ENCODE peak calls at places on chromosomes 2 and 18, in eight cellular contexts. F is CD8-positive, alpha-beta T cell; X is PC-3; B is HFF-Myc; R is endothelial cell; D is colonic mucosa; G is progenitor cell of endocrine pancreas; H is brain microvascular endothelial cell. Y is an unnamed sample.

GRCh38 chr2:47486858-47487497 is 84.0 kb downstream of the MSH2 start:
- DNase-seq in B (no peak), G (no peak), R (no peak), F (no peak), X (no peak), D (no peak), H (no peak), Y (no peak)

GRCh38 chr2:72180351-72180750 is 32.7 kb upstream of the CYP26B1 start:
- DNase-seq in F (no peak), B (no peak), R (no peak), D (no peak), X (no peak), H (no peak), G (no peak), Y (no peak)

GRCh38 chr2:109164739-109165221 is 35.8 kb downstream of the SH3RF3 start:
- DNase-seq in B (peak), G (no peak), D (no peak), R (no peak), X (peak), F (no peak), H (no peak), Y (no peak)

GRCh38 chr18:63697261-63697660 is 5.5 kb upstream of the SERPINB11 start:
- DNase-seq in H (no peak), F (no peak), R (no peak), X (peak), B (no peak), G (no peak), D (no peak), Y (no peak)

GRCh38 chr2:238462782-238463396 is 36.2 kb downstream of the ASB1 start:
- DNase-seq in X (peak), H (peak), F (no peak), D (no peak), G (no peak), B (peak), R (no peak), Y (no peak)

GRCh38 chr2:48723125-48723524 is 32.4 kb downstream of the LHCGR start:
- DNase-seq in R (no peak), X (peak), H (peak), F (no peak), G (no peak), B (no peak), D (no peak), Y (no peak)

GRCh38 chr18:40413160-40413559 is 1541.9 kb upstream of the PIK3C3 start:
- DNase-seq in R (peak), D (peak), F (no peak), H (peak), G (no peak), B (peak), X (peak), Y (no peak)

GRCh38 chr18:23137788-23138216 is 2.5 kb downstream of the CABLES1 start:
- DNase-seq in X (no peak), F (no peak), H (no peak), G (no peak), B (no peak), D (no peak), R (no peak), Y (no peak)

GRCh38 chr2:98713332-98714015 is 17.5 kb downstream of the MGAT4A start:
- DNase-seq in B (no peak), R (no peak), H (no peak), G (no peak), F (no peak), X (peak), D (no peak), Y (no peak)

GRCh38 chr2:135926605-135927004 is 50.4 kb upstream of the MCM6 start:
- DNase-seq in G (no peak), F (no peak), D (no peak), X (no peak), B (no peak), R (no peak), H (no peak), Y (no peak)

GRCh38 chr2:109162999-109163398 is 34.0 kb downstream of the SH3RF3 start:
- DNase-seq in R (no peak), B (no peak), H (peak), X (no peak), F (no peak), D (no peak), G (no peak), Y (no peak)

GRCh38 chr2:124649001-124649400 is 623.9 kb downstream of the CNTNAP5 start:
- DNase-seq in F (no peak), R (no peak), H (no peak), B (no peak), G (no peak), X (no peak), D (no peak), Y (no peak)

GRCh38 chr18:75531851-75532241 is 104.3 kb upstream of the SMIM21 start:
- DNase-seq in F (no peak), G (no peak), B (no peak), H (no peak), D (no peak), R (no peak), X (no peak), Y (no peak)

GRCh38 chr18:6411367-6411766 is 3.3 kb downstream of the L3MBTL4 start:
- DNase-seq in H (no peak), G (no peak), X (no peak), D (no peak), R (no peak), B (no peak), F (no peak), Y (no peak)

GRCh38 chr18:9906407-9906955 is 7.3 kb upstream of the VAPA start:
- DNase-seq in H (no peak), F (no peak), X (no peak), R (no peak), D (no peak), B (no peak), G (no peak), Y (no peak)

GRCh38 chr2:179129574-179130238 is 79.8 kb upstream of the CCDC141 start:
- DNase-seq in H (no peak), X (peak), G (no peak), D (no peak), F (no peak), R (no peak), B (no peak), Y (no peak)

GRCh38 chr2:200380833-200381542 is 74.5 kb downstream of the SPATS2L start:
- DNase-seq in H (peak), X (no peak), R (no peak), F (no peak), D (no peak), G (no peak), B (no peak), Y (no peak)

GRCh38 chr2:86027913-86028762 is 77.5 kb downstream of the POLR1A start:
- DNase-seq in R (no peak), G (no peak), F (no peak), D (no peak), X (no peak), B (no peak), H (no peak), Y (no peak)

GRCh38 chr2:47204691-47205090 is 49.6 kb upstream of the STPG4 start:
- DNase-seq in R (no peak), H (no peak), D (no peak), G (no peak), X (no peak), F (no peak), B (no peak), Y (no peak)

DNA sequence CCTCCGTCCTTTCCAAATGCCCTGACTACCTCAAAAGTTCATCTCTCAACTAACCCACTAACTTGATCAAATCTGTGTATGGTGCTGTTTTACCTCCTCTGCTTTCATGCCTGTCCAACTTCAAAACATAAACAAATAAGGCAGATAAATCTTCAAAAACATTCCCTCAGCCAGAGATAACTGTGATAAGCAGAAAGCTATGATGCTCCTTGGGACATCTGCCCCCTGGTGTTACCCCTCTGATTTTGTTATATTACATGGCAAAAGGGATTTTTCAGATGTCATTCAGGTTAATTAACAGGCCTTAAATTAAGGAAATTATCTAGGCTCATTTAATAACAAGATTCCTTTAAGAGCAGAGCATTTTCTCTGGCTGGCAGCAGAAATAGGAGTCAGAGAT is 810.8 kb upstream of the CHAC2 start:
- DNase-seq in F (no peak), X (no peak), R (no peak), H (no peak), B (no peak), D (no peak), G (no peak), Y (no peak)
- TF ChIP-seq CTCF in F (no peak), X (peak), R (peak), H (peak), B (no peak), D (no peak), G (no peak), Y (peak)

DNA sequence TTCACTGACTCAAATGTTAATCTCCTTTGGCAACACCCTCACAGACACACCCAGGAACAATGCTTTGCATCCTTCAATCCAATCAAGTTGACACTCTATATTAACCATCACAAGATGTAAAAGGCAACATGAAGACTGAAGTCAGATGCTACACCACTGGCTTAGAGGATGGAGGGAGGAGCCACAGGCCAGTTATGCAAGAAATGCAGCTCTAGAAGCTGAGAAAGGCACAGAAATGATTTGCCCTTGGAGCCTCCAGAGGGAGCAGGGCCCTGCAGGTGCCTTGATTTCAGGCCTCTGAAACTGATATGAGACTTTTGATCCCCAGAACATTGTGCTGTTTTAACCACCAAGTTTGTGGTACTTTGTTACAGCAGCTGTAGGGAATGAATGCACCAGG is 276.3 kb downstream of the KCNS3 start:
- DNase-seq in F (no peak), R (no peak), H (no peak), G (no peak), D (no peak), B (no peak), X (peak), Y (no peak)
- TF ChIP-seq CTCF in F (no peak), R (no peak), H (no peak), G (no peak), D (no peak), B (no peak), X (no peak), Y (no peak)

GRCh38 chr2:121731366-121731765 is 5.3 kb downstream of the NIFK start:
- DNase-seq in D (no peak), G (no peak), R (no peak), B (no peak), F (no peak), H (no peak), X (no peak), Y (no peak)

GRCh38 chr2:121736140-121736461 is 574 bp downstream of the NIFK start:
- DNase-seq in B (no peak), F (no peak), G (no peak), R (no peak), X (no peak), D (no peak), H (no peak), Y (no peak)

GRCh38 chr2:121740973-121741372 is 4.3 kb upstream of the NIFK start:
- DNase-seq in H (no peak), R (no peak), F (no peak), B (no peak), X (no peak), G (no peak), D (no peak), Y (no peak)

GRCh38 chr2:121736462-121737336 is at the start of gene NIFK:
- DNase-seq in H (peak), D (peak), F (peak), X (peak), B (peak), R (peak), G (peak), Y (peak)

DNA sequence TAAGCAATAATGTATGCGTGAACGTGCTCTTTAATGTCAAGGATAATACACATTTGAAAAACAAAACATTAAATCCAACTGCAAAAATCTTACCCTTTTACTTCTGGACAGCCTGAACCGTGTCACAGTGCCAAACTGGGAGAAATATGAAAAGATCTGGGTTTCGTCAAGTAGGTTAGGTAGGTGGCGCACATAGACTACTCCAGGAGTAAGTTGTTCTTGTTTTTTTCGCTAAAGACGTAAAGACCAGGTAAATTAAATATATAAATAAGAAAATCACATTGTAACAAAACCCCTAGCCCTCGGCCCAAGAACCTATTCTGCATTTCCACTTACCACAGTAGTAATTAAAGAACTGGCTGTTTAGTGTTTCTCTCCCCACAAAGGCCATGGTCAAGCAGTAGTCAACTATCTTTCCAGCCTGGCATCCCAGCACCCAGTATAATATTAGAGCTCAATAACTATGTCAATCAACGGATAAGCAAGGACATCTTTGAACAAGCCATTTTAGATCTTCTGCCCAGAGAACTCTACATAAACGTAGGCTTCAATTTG is 1.1 kb downstream of the NIFK start:
- DNase-seq in G (no peak), R (no peak), X (peak), D (no peak), B (no peak), H (no peak), F (no peak), Y (no peak)
- TF ChIP-seq CTCF in G (no peak), R (no peak), X (peak), D (no peak), B (no peak), H (peak), F (no peak), Y (no peak)

DNA sequence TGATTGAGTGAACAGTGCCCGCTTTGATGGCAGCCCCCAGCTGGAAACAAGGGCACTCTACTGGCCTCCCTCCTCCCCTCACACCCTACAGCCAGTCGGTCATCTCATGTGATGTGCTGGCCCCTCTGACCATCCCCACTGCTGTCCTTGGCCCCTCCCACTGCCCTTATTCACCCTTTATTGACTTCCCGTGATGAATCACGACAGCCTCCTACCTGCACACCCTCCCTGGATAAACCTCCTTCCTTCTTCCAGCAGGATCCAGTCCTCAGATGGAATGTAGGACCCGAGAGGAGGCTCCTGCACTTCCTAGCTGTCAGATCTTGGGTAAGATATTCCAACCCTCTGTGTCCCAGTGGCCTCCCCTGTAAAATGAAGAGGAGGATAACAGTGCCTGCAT is 186.5 kb upstream of the SH3BP4 start:
- DNase-seq in D (no peak), G (no peak), F (no peak), B (no peak), X (peak), H (no peak), R (no peak), Y (no peak)
- TF ChIP-seq CTCF in D (no peak), G (no peak), F (no peak), B (no peak), X (no peak), H (no peak), R (no peak), Y (no peak)

GRCh38 chr2:79040967-79041582 is 15.6 kb downstream of the REG3G start:
- DNase-seq in R (no peak), G (no peak), H (no peak), F (no peak), B (no peak), X (peak), D (no peak), Y (no peak)
- TF ChIP-seq CTCF in R (peak), G (peak), H (no peak), F (no peak), B (no peak), X (peak), D (peak), Y (peak)

DNA sequence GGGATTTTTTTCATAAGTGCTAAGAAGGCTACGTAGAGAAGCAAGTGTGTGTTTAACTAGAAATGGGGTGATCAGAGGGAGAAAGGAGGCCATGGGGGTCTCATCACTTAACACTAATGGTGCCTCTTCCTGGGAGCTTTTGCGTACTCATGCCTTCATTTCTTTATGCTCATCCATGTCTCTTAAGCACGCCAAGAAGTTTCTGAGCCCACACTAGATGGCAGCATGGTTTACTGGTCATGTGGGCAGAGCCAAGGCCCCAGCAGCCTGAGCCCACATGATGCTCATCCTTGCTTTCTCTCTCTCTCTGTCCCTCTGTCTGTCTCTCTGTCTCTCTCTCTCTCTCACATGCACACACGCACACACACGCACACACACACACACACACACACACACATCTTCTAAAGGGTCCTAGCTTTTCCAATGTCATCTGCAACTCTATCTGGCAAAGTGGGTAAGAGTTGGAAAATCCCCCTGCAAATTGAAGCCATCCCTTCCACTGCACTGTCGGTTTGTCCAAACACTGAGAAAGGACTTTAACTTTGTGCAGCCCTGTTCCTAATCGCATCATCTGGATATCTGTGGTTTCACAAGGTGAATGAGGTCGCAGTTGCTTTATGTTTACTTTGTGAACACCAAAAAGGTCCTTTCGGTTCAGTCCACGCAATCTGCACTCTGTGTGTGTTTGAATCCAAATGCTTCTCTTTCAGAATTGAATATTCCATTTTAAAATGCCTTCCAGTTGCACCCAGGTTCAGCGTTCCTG is 137.2 kb upstream of the CCDC68 start:
- DNase-seq in F (no peak), H (peak), X (peak), G (no peak), D (peak), B (peak), R (peak), Y (no peak)
- TF ChIP-seq CTCF in F (no peak), H (peak), X (peak), G (no peak), D (no peak), B (peak), R (no peak), Y (peak)

GRCh38 chr2:45892757-45893156 is 241.3 kb downstream of the PRKCE start:
- DNase-seq in F (no peak), X (no peak), B (no peak), R (no peak), G (no peak), D (no peak), H (no peak), Y (no peak)

GRCh38 chr2:45891719-45892118 is 240.2 kb downstream of the PRKCE start:
- DNase-seq in D (no peak), B (no peak), H (no peak), F (no peak), R (no peak), X (no peak), G (no peak), Y (no peak)

GRCh38 chr2:45890819-45891218 is 239.3 kb downstream of the PRKCE start:
- DNase-seq in B (no peak), H (no peak), R (no peak), F (no peak), D (no peak), X (no peak), G (no peak), Y (no peak)

GRCh38 chr2:45894211-45894610 is 242.7 kb downstream of the PRKCE start:
- DNase-seq in D (no peak), F (no peak), X (no peak), H (no peak), B (no peak), R (no peak), G (no peak), Y (no peak)

DNA sequence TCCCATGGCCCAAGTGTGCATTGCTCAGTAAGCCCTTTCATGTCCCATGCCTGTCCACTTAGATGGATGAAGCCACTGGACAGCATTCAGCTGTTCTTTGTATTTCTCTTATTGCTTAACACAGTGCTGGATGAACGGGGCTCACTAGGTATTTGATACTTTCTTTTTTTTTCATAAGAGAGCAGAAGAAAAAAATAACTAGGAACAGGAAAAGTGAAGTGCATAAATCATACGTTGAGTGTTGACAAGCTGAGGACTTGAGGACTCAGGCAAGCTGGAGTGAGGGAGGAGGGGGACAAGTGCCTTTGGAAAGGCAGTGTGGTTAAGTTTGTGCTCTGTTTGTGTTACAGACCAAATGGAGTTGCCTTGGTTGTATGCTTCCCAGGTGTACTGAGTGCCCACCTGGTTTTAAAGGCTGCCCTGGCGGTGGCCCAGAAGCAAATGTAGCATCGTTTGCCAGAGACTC is 240.8 kb downstream of the PRKCE start:
- DNase-seq in X (no peak), R (no peak), D (no peak), H (no peak), F (no peak), B (no peak), G (no peak), Y (no peak)
- TF ChIP-seq CTCF in X (no peak), R (no peak), D (no peak), H (no peak), F (no peak), B (no peak), G (no peak), Y (no peak)

GRCh38 chr2:96526615-96527014 is 9.9 kb upstream of the ARID5A start:
- DNase-seq in H (no peak), F (no peak), X (no peak), R (no peak), B (no peak), D (no peak), G (no peak), Y (peak)

GRCh38 chr2:96528680-96529375 is 7.7 kb upstream of the ARID5A start:
- DNase-seq in B (no peak), R (no peak), F (no peak), H (no peak), G (no peak), D (no peak), X (no peak), Y (peak)

GRCh38 chr2:96527990-96528679 is 8.4 kb upstream of the ARID5A start:
- DNase-seq in F (no peak), H (peak), B (no peak), D (no peak), X (no peak), R (no peak), G (no peak), Y (peak)

GRCh38 chr2:96526101-96526591 is 10.4 kb upstream of the ARID5A start:
- DNase-seq in G (no peak), R (no peak), B (no peak), X (no peak), F (no peak), H (no peak), D (no peak), Y (no peak)

GRCh38 chr2:96527052-96527964 is 9.2 kb upstream of the ARID5A start:
- DNase-seq in F (no peak), D (no peak), H (no peak), G (no peak), X (no peak), B (no peak), R (peak), Y (peak)
- TF ChIP-seq CTCF in F (peak), D (no peak), H (peak), G (peak), X (no peak), B (peak), R (no peak), Y (peak)

Y was measured in type B pancreatic cell.